ENCODE peak calls at places on chromosomes 7 and 10, in seven cellular contexts. One of them, this sample, is unnamed.

GRCh38 chr7:1513657-1514095 is 9.5 kb upstream of the INTS1 start:
- DNase-seq in CD8-positive, alpha-beta memory T cell: no peak
- DNase-seq in stimulated activated CD4-positive, alpha-beta T cell treated with anti-CD3 and anti-CD28 coated beads, Interleukin-1b, Interleukin-23, amount 100 ng/mL, for 24 hours: no peak
- DNase-seq in fibroblast of gingiva: no peak
- DNase-seq in tibial nerve: no peak
- DNase-seq in amniotic stem cell: no peak
- DNase-seq in prostate gland: no peak
- DNase-seq in this sample: no peak

GRCh38 chr10:103800789-103801540 is 54.4 kb downstream of the SH3PXD2A start:
- DNase-seq in CD8-positive, alpha-beta memory T cell: no peak
- DNase-seq in stimulated activated CD4-positive, alpha-beta T cell treated with anti-CD3 and anti-CD28 coated beads, Interleukin-1b, Interleukin-23, amount 100 ng/mL, for 24 hours: no peak
- DNase-seq in fibroblast of gingiva: no peak
- DNase-seq in tibial nerve: no peak
- DNase-seq in amniotic stem cell: no peak
- DNase-seq in prostate gland: peak; percentile 46
- DNase-seq in this sample: no peak

GRCh38 chr7:127828843-127829502 is 177.0 kb downstream of the SND1 start:
- DNase-seq in CD8-positive, alpha-beta memory T cell: no peak
- DNase-seq in stimulated activated CD4-positive, alpha-beta T cell treated with anti-CD3 and anti-CD28 coated beads, Interleukin-1b, Interleukin-23, amount 100 ng/mL, for 24 hours: no peak
- DNase-seq in fibroblast of gingiva: no peak
- DNase-seq in tibial nerve: no peak
- DNase-seq in amniotic stem cell: no peak
- DNase-seq in prostate gland: no peak
- DNase-seq in this sample: no peak

GRCh38 chr10:86857097-86857825 is 100.2 kb downstream of the MMRN2 start:
- DNase-seq in CD8-positive, alpha-beta memory T cell: no peak
- DNase-seq in stimulated activated CD4-positive, alpha-beta T cell treated with anti-CD3 and anti-CD28 coated beads, Interleukin-1b, Interleukin-23, amount 100 ng/mL, for 24 hours: no peak
- DNase-seq in fibroblast of gingiva: peak; percentile 42
- DNase-seq in tibial nerve: no peak
- DNase-seq in amniotic stem cell: no peak
- DNase-seq in prostate gland: no peak
- DNase-seq in this sample: no peak

GRCh38 chr7:2001601-2002442 is 230.9 kb downstream of the MAD1L1 start:
- DNase-seq in CD8-positive, alpha-beta memory T cell: no peak
- DNase-seq in stimulated activated CD4-positive, alpha-beta T cell treated with anti-CD3 and anti-CD28 coated beads, Interleukin-1b, Interleukin-23, amount 100 ng/mL, for 24 hours: no peak
- DNase-seq in fibroblast of gingiva: no peak
- DNase-seq in tibial nerve: no peak
- DNase-seq in amniotic stem cell: no peak
- DNase-seq in prostate gland: no peak
- DNase-seq in this sample: no peak

GRCh38 chr7:17939670-17940301 is 508 bp downstream of the SNX13 start:
- DNase-seq in CD8-positive, alpha-beta memory T cell: peak; percentile 67
- DNase-seq in stimulated activated CD4-positive, alpha-beta T cell treated with anti-CD3 and anti-CD28 coated beads, Interleukin-1b, Interleukin-23, amount 100 ng/mL, for 24 hours: peak; percentile 18
- DNase-seq in fibroblast of gingiva: peak; percentile 19
- DNase-seq in tibial nerve: no peak
- DNase-seq in amniotic stem cell: peak; percentile 27
- DNase-seq in prostate gland: peak; percentile 55
- DNase-seq in this sample: no peak

GRCh38 chr7:33447980-33448379 is 318.6 kb downstream of the BBS9 start:
- DNase-seq in CD8-positive, alpha-beta memory T cell: no peak
- DNase-seq in stimulated activated CD4-positive, alpha-beta T cell treated with anti-CD3 and anti-CD28 coated beads, Interleukin-1b, Interleukin-23, amount 100 ng/mL, for 24 hours: no peak
- DNase-seq in fibroblast of gingiva: no peak
- DNase-seq in tibial nerve: no peak
- DNase-seq in amniotic stem cell: no peak
- DNase-seq in prostate gland: no peak
- DNase-seq in this sample: no peak

GRCh38 chr10:22850541-22850940 is 77.3 kb upstream of the ARMC3 start:
- DNase-seq in CD8-positive, alpha-beta memory T cell: no peak
- DNase-seq in stimulated activated CD4-positive, alpha-beta T cell treated with anti-CD3 and anti-CD28 coated beads, Interleukin-1b, Interleukin-23, amount 100 ng/mL, for 24 hours: no peak
- DNase-seq in fibroblast of gingiva: no peak
- DNase-seq in tibial nerve: no peak
- DNase-seq in amniotic stem cell: no peak
- DNase-seq in prostate gland: no peak
- DNase-seq in this sample: no peak

GRCh38 chr7:125490167-125490566 is 560.5 kb upstream of the POT1 start:
- DNase-seq in CD8-positive, alpha-beta memory T cell: no peak
- DNase-seq in stimulated activated CD4-positive, alpha-beta T cell treated with anti-CD3 and anti-CD28 coated beads, Interleukin-1b, Interleukin-23, amount 100 ng/mL, for 24 hours: no peak
- DNase-seq in fibroblast of gingiva: no peak
- DNase-seq in tibial nerve: no peak
- DNase-seq in amniotic stem cell: no peak
- DNase-seq in prostate gland: no peak
- DNase-seq in this sample: no peak

GRCh38 chr7:80213814-80214213 is 79.2 kb downstream of the GNAI1 start:
- DNase-seq in CD8-positive, alpha-beta memory T cell: no peak
- DNase-seq in stimulated activated CD4-positive, alpha-beta T cell treated with anti-CD3 and anti-CD28 coated beads, Interleukin-1b, Interleukin-23, amount 100 ng/mL, for 24 hours: no peak
- DNase-seq in fibroblast of gingiva: no peak
- DNase-seq in tibial nerve: no peak
- DNase-seq in amniotic stem cell: no peak
- DNase-seq in prostate gland: no peak
- DNase-seq in this sample: no peak

GRCh38 chr10:76902949-76903348 is 734.7 kb downstream of the KCNMA1 start:
- DNase-seq in CD8-positive, alpha-beta memory T cell: no peak
- DNase-seq in stimulated activated CD4-positive, alpha-beta T cell treated with anti-CD3 and anti-CD28 coated beads, Interleukin-1b, Interleukin-23, amount 100 ng/mL, for 24 hours: no peak
- DNase-seq in fibroblast of gingiva: peak; percentile 48
- DNase-seq in tibial nerve: no peak
- DNase-seq in amniotic stem cell: no peak
- DNase-seq in prostate gland: no peak
- DNase-seq in this sample: no peak

GRCh38 chr10:111650088-111650487 is 533.5 kb downstream of the GPAM start:
- DNase-seq in CD8-positive, alpha-beta memory T cell: no peak
- DNase-seq in stimulated activated CD4-positive, alpha-beta T cell treated with anti-CD3 and anti-CD28 coated beads, Interleukin-1b, Interleukin-23, amount 100 ng/mL, for 24 hours: no peak
- DNase-seq in fibroblast of gingiva: no peak
- DNase-seq in tibial nerve: no peak
- DNase-seq in amniotic stem cell: no peak
- DNase-seq in prostate gland: no peak
- DNase-seq in this sample: no peak

GRCh38 chr10:90635111-90635798 is 222.6 kb downstream of the HTR7 start:
- DNase-seq in CD8-positive, alpha-beta memory T cell: no peak
- DNase-seq in stimulated activated CD4-positive, alpha-beta T cell treated with anti-CD3 and anti-CD28 coated beads, Interleukin-1b, Interleukin-23, amount 100 ng/mL, for 24 hours: no peak
- DNase-seq in fibroblast of gingiva: no peak
- DNase-seq in tibial nerve: no peak
- DNase-seq in amniotic stem cell: no peak
- DNase-seq in prostate gland: no peak
- DNase-seq in this sample: no peak

GRCh38 chr7:142797799-142798377 is 27.1 kb downstream of the PRSS2 start:
- DNase-seq in CD8-positive, alpha-beta memory T cell: no peak
- DNase-seq in stimulated activated CD4-positive, alpha-beta T cell treated with anti-CD3 and anti-CD28 coated beads, Interleukin-1b, Interleukin-23, amount 100 ng/mL, for 24 hours: no peak
- DNase-seq in fibroblast of gingiva: no peak
- DNase-seq in tibial nerve: no peak
- DNase-seq in amniotic stem cell: no peak
- DNase-seq in prostate gland: no peak
- DNase-seq in this sample: no peak

GRCh38 chr7:65230231-65230630 is 143.4 kb upstream of the ZNF92 start:
- DNase-seq in CD8-positive, alpha-beta memory T cell: no peak
- DNase-seq in stimulated activated CD4-positive, alpha-beta T cell treated with anti-CD3 and anti-CD28 coated beads, Interleukin-1b, Interleukin-23, amount 100 ng/mL, for 24 hours: no peak
- DNase-seq in fibroblast of gingiva: no peak
- DNase-seq in tibial nerve: no peak
- DNase-seq in amniotic stem cell: no peak
- DNase-seq in prostate gland: no peak
- DNase-seq in this sample: no peak

GRCh38 chr7:146772581-146772980 is 656.0 kb downstream of the CNTNAP2 start:
- DNase-seq in CD8-positive, alpha-beta memory T cell: no peak
- DNase-seq in stimulated activated CD4-positive, alpha-beta T cell treated with anti-CD3 and anti-CD28 coated beads, Interleukin-1b, Interleukin-23, amount 100 ng/mL, for 24 hours: no peak
- DNase-seq in fibroblast of gingiva: no peak
- DNase-seq in tibial nerve: no peak
- DNase-seq in amniotic stem cell: no peak
- DNase-seq in prostate gland: no peak
- DNase-seq in this sample: no peak

GRCh38 chr10:30773501-30773900 is 143.9 kb upstream of the LYZL2 start:
- DNase-seq in CD8-positive, alpha-beta memory T cell: no peak
- DNase-seq in stimulated activated CD4-positive, alpha-beta T cell treated with anti-CD3 and anti-CD28 coated beads, Interleukin-1b, Interleukin-23, amount 100 ng/mL, for 24 hours: no peak
- DNase-seq in fibroblast of gingiva: no peak
- DNase-seq in tibial nerve: no peak
- DNase-seq in amniotic stem cell: no peak
- DNase-seq in prostate gland: no peak
- DNase-seq in this sample: no peak

This sample was measured in D721Med.